ENCODE peak calls at places on chromosomes 12 and 14, in eight cellular contexts. B is GM12865, I is fibroblast of the aortic adventitia, S is kidney, X is NB4, K is A673, P is Peyer's patch, N is foreskin fibroblast. F is an unnamed sample.

GRCh38 chr12:132723015-132723763 is 12.5 kb downstream of the PGAM5 start:
- DNase-seq in S (peak), B (no peak), X (no peak), I (no peak), P (no peak), K (no peak), N (no peak), F (peak)

GRCh38 chr14:22597771-22598098 is 365 bp upstream of the ABHD4 start:
- DNase-seq in X (no peak), I (no peak), P (no peak), N (no peak), B (no peak), K (no peak), S (no peak), F (peak)

GRCh38 chr14:44529026-44529425 is 21.9 kb upstream of the FSCB start:
- DNase-seq in S (no peak), N (no peak), P (no peak), K (peak), B (no peak), I (peak), X (no peak), F (no peak)

GRCh38 chr14:39491134-39491541 is 58.9 kb upstream of the FBXO33 start:
- DNase-seq in K (peak), P (no peak), S (no peak), N (no peak), B (peak), X (peak), I (peak), F (peak)

GRCh38 chr14:34356267-34356660 is 105.8 kb downstream of the SPTSSA start:
- DNase-seq in P (no peak), N (no peak), K (peak), S (no peak), I (peak), X (peak), B (no peak), F (peak)

GRCh38 chr14:71687115-71687836 is 245.0 kb upstream of the RGS6 start:
- DNase-seq in K (no peak), P (no peak), N (no peak), X (no peak), B (no peak), S (no peak), I (peak), F (peak)

GRCh38 chr12:107748472-107748871 is 12.5 kb downstream of the PRDM4 start:
- DNase-seq in B (no peak), N (peak), S (no peak), I (peak), K (no peak), X (no peak), P (no peak), F (peak)

GRCh38 chr12:9124346-9125031 is 8.8 kb upstream of the A2M start:
- DNase-seq in B (no peak), I (no peak), P (no peak), S (peak), N (no peak), K (no peak), X (no peak), F (no peak)

GRCh38 chr12:43676183-43676813 is 82.3 kb downstream of the PUS7L start:
- DNase-seq in N (no peak), P (no peak), S (no peak), K (peak), I (no peak), B (peak), X (peak), F (peak)

GRCh38 chr12:2963154-2963759 is 4.1 kb downstream of the TEAD4 start:
- DNase-seq in N (no peak), K (no peak), P (no peak), I (no peak), S (no peak), B (no peak), X (no peak), F (no peak)

GRCh38 chr12:52601671-52602070 is 408 bp upstream of the KRT72 start:
- DNase-seq in P (no peak), I (no peak), N (no peak), B (no peak), K (no peak), S (no peak), X (no peak), F (no peak)

GRCh38 chr12:130513572-130513971 is 175.9 kb downstream of the PIWIL1 start:
- DNase-seq in B (no peak), S (no peak), P (no peak), I (no peak), X (no peak), N (no peak), K (no peak), F (no peak)

GRCh38 chr12:87234898-87235297 is 794.3 kb downstream of the C12orf50 start:
- DNase-seq in I (no peak), X (no peak), K (no peak), S (no peak), P (no peak), N (no peak), B (no peak), F (no peak)

GRCh38 chr12:101793401-101793800 is 37.4 kb downstream of the GNPTAB start:
- DNase-seq in N (peak), B (peak), P (no peak), K (no peak), X (no peak), S (no peak), I (peak), F (peak)

GRCh38 chr14:58298880-58299664 is 717 bp downstream of the ARID4A start:
- DNase-seq in P (peak), K (peak), S (peak), B (peak), N (no peak), X (peak), I (no peak), F (no peak)

GRCh38 chr12:108838194-108839010 is 19.0 kb downstream of the SSH1 start:
- DNase-seq in S (peak), P (peak), B (peak), I (peak), N (peak), K (peak), X (peak), F (peak)

GRCh38 chr14:98203421-98203820 is 1068.6 kb downstream of the BCL11B start:
- DNase-seq in K (no peak), P (no peak), N (no peak), S (no peak), I (no peak), B (no peak), X (no peak), F (no peak)

GRCh38 chr14:77641534-77642341 is 25.3 kb upstream of the SPTLC2 start:
- DNase-seq in I (peak), N (peak), B (peak), P (peak), S (peak), X (peak), K (peak), F (peak)

GRCh38 chr14:73771848-73772705 is 57.9 kb upstream of the PNMA1 start:
- DNase-seq in B (peak), S (peak), N (no peak), I (peak), P (peak), K (no peak), X (peak), F (peak)

GRCh38 chr12:59517522-59517921 is 78.3 kb upstream of the SLC16A7 start:
- DNase-seq in P (no peak), I (no peak), X (no peak), S (no peak), N (no peak), K (no peak), B (no peak), F (no peak)

GRCh38 chr12:70645494-70646317 is 8.5 kb upstream of the PTPRB start:
- DNase-seq in I (peak), N (peak), K (peak), X (no peak), B (no peak), S (peak), P (no peak), F (peak)

GRCh38 chr14:56378474-56378873 is 201.1 kb upstream of the TMEM260 start:
- DNase-seq in S (no peak), K (no peak), B (no peak), X (peak), I (peak), N (peak), P (no peak), F (peak)

GRCh38 chr14:104294983-104295680 is 156.7 kb downstream of the KIF26A start:
- DNase-seq in B (no peak), K (no peak), I (no peak), X (no peak), P (no peak), N (no peak), S (peak), F (no peak)

GRCh38 chr12:102461501-102461900 is 18.9 kb downstream of the IGF1 start:
- DNase-seq in X (no peak), B (no peak), P (no peak), K (no peak), N (no peak), S (no peak), I (no peak), F (no peak)

GRCh38 chr14:35044939-35045797 is 904 bp upstream of the FAM177A1 start:
- DNase-seq in N (peak), I (peak), X (no peak), B (no peak), K (no peak), S (no peak), P (no peak), F (peak)

GRCh38 chr12:80422549-80422948 is 21.5 kb upstream of the PTPRQ start:
- DNase-seq in K (no peak), N (no peak), I (peak), B (no peak), S (no peak), X (no peak), P (no peak), F (peak)

GRCh38 chr12:62581288-62582064 is 114.8 kb downstream of the MON2 start:
- DNase-seq in N (peak), I (peak), P (no peak), K (peak), S (no peak), B (peak), X (peak), F (peak)
- TF ChIP-seq CTCF in N (peak), I (peak), P (peak), K (peak), S (peak), B (peak), X (peak), F (peak)

GRCh38 chr12:114481200-114481535 is 75.2 kb upstream of the TBX5 start:
- DNase-seq in N (no peak), X (no peak), I (no peak), B (no peak), P (no peak), S (no peak), K (no peak), F (no peak)
- H3K4me3 ChIP-seq in N (peak), X (no peak), I (no peak), B (no peak), P (no peak), S (no peak), K (peak), F (no peak)

GRCh38 chr14:91325211-91325610 is 80.7 kb upstream of the GPR68 start:
- DNase-seq in I (no peak), N (no peak), B (no peak), P (no peak), K (no peak), S (peak), X (no peak), F (no peak)

GRCh38 chr14:91327661-91328312 is 83.3 kb upstream of the GPR68 start:
- DNase-seq in X (no peak), N (no peak), P (no peak), K (no peak), I (no peak), S (no peak), B (no peak), F (no peak)

GRCh38 chr14:91326514-91326832 is 82.0 kb upstream of the GPR68 start:
- DNase-seq in X (no peak), B (no peak), I (no peak), K (no peak), S (no peak), P (no peak), N (no peak), F (no peak)

GRCh38 chr14:91328313-91329050 is 84.0 kb upstream of the GPR68 start:
- DNase-seq in S (peak), I (no peak), B (no peak), K (no peak), P (no peak), X (no peak), N (no peak), F (no peak)

GRCh38 chr14:91327201-91327600 is 82.7 kb upstream of the GPR68 start:
- DNase-seq in B (no peak), X (no peak), P (no peak), N (no peak), K (no peak), I (no peak), S (no peak), F (peak)
- TF ChIP-seq CTCF in B (no peak), X (no peak), P (no peak), N (no peak), K (no peak), I (no peak), S (no peak), F (no peak)

GRCh38 chr12:1500095-1500801 is 94.1 kb downstream of the FBXL14 start:
- DNase-seq in K (no peak), X (peak), N (peak), P (no peak), B (no peak), S (no peak), I (peak), F (peak)
- H3K4me3 ChIP-seq in K (no peak), X (no peak), N (no peak), P (no peak), B (no peak), S (no peak), I (no peak), F (no peak)

DNA sequence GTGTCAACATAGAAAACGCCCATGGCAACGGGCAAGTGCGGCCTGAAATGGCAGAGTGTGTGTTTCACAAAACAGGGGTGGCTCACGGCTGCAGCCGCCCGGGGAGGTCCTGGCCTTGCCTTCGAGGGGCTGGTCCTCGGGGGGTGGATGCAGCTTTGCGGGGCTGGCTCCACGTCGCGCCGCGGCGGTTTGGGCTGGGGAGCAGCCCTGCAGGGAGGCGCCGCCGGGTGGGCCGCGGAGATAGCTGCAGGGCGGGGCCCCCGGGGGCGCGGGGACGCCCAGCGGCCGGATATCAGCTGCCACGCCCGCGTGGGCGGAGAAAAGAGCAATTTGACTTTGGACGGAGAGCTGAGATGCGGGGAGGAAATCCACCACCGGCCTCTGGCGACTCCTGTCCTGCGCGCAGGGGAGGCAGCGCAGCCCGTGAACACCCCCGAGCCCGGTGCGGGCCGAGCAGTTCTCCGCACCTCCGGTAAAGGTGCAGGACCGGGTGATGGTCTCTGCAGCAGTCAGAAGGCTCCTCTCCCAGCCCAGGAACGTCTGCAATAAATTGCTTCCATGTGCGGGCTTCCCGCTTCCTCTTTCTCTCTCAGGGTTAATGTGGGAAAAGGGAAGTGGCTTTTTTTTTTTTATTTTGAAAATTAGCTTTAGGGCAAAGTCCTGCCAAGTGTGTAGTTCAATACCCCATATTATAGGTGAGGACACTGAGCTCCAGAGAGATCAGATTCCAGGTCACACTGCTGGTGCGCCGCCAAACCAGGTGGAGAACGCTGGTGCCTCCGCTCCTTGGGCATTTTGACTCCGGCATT is 110.5 kb downstream of the ARF6 start:
- DNase-seq in S (peak), K (peak), B (peak), P (peak), N (peak), I (peak), X (peak), F (peak)
- TF ChIP-seq CTCF in S (peak), K (no peak), B (peak), P (no peak), N (no peak), I (no peak), X (no peak), F (peak)

GRCh38 chr12:6607751-6608591 is 792 bp upstream of the CHD4 start:
- DNase-seq in S (no peak), X (peak), N (peak), K (peak), B (peak), P (peak), I (peak), F (peak)
- H3K4me3 ChIP-seq in S (no peak), X (no peak), N (no peak), K (no peak), B (no peak), P (no peak), I (no peak), F (no peak)

DNA sequence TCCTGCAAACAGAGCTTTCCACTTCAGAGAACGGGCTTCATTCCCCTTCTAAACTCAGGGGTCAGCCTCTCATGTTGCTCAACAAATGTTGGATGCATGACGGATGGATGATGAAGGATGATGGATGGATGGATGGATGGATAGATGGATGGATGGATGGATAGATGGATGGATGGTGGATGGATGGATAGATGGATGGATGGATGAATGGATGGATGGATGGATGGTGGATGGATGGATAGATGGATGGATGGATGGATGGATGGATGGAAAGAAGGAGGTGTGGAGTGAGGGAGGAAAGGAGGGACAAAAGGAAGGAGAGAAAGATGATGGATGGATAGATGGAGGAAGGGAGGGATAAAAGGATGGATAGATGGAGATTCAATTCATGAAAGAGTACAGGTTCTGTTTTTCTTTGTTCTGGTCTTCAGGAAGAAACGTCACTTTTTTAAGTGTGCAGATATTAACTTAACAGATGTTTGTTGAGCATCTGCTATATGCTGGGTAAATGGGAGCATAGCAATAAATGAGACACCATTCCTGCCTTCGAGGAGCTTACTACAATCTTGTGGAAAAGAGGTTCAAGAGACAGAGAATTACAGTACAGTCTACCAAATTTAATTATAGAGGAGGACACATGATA is 41.7 kb upstream of the PRIMA1 start:
- DNase-seq in S (no peak), P (no peak), B (no peak), N (no peak), X (no peak), I (no peak), K (no peak), F (no peak)
- TF ChIP-seq CTCF in S (no peak), P (no peak), B (no peak), N (no peak), X (no peak), I (no peak), K (no peak), F (no peak)

GRCh38 chr12:57476162-57476992 is 3.3 kb downstream of the ARHGAP9 start:
- DNase-seq in N (no peak), K (no peak), S (peak), I (no peak), X (peak), P (peak), B (peak), F (no peak)
- H3K4me3 ChIP-seq in N (no peak), K (peak), S (peak), I (no peak), X (peak), P (peak), B (peak), F (peak)

GRCh38 chr12:5087831-5088554 is 44.3 kb downstream of the KCNA5 start:
- DNase-seq in B (no peak), P (no peak), X (no peak), S (no peak), I (no peak), N (no peak), K (no peak), F (no peak)

GRCh38 chr12:5085896-5086295 is 42.2 kb downstream of the KCNA5 start:
- DNase-seq in S (no peak), I (peak), P (no peak), N (peak), K (peak), B (no peak), X (no peak), F (peak)

GRCh38 chr12:5088586-5089264 is 45.0 kb downstream of the KCNA5 start:
- DNase-seq in B (no peak), K (no peak), S (peak), I (peak), N (peak), P (no peak), X (no peak), F (peak)

GRCh38 chr12:5081016-5081415 is 37.3 kb downstream of the KCNA5 start:
- DNase-seq in X (no peak), B (no peak), P (no peak), I (no peak), K (no peak), N (no peak), S (no peak), F (no peak)

GRCh38 chr12:5083955-5084849 is 40.5 kb downstream of the KCNA5 start:
- DNase-seq in I (peak), K (peak), S (no peak), B (peak), P (no peak), X (peak), N (peak), F (peak)
- TF ChIP-seq CTCF in I (peak), K (peak), S (peak), B (peak), P (peak), X (peak), N (peak), F (peak)